ENCODE peak calls at places on chromosome 11, in seven cellular contexts. O is stimulated activated CD4-positive, alpha-beta T cell treated with anti-CD3 and anti-CD28 coated beads, Interleukin-4, amount 100 ng/mL, for 1 hour; I is HTR-8/SVneo; X is fibroblast of lung; R is anterior cingulate cortex; P is skeletal muscle cell; W is brain microvascular endothelial cell. D is an unnamed sample.

GRCh38 chr11:70078095-70078795 is at the start of gene ANO1:
- DNase-seq in O (no peak), I (no peak), X (no peak), R (no peak), P (no peak), W (no peak), D (no peak)

GRCh38 chr11:12163181-12163841 is 52.9 kb downstream of the MICAL2 start:
- DNase-seq in O (no peak), I (no peak), X (peak), R (no peak), P (no peak), W (peak), D (no peak)

GRCh38 chr11:14500181-14500651 is 605 bp upstream of the COPB1 start:
- DNase-seq in O (peak), I (peak), X (peak), R (peak), P (peak), W (peak), D (peak)

GRCh38 chr11:117019871-117020270 is 78.4 kb downstream of the SIK3 start:
- DNase-seq in O (no peak), I (no peak), X (no peak), R (no peak), P (no peak), W (no peak), D (no peak)

GRCh38 chr11:2748061-2748813 is 48.4 kb upstream of the KCNQ1OT1 start:
- DNase-seq in O (no peak), I (no peak), X (no peak), R (no peak), P (no peak), W (no peak), D (no peak)

GRCh38 chr11:130725417-130726233 is 190.7 kb downstream of the SNX19 start:
- DNase-seq in O (no peak), I (no peak), X (peak), R (no peak), P (no peak), W (no peak), D (no peak)

GRCh38 chr11:6233984-6234313 is 487 bp downstream of the FHIP1B start:
- DNase-seq in O (no peak), I (no peak), X (no peak), R (no peak), P (no peak), W (no peak), D (no peak)

GRCh38 chr11:120316880-120317688 is 8.0 kb upstream of the TLCD5 start:
- DNase-seq in O (no peak), I (no peak), X (peak), R (no peak), P (peak), W (no peak), D (peak)

GRCh38 chr11:87666730-87667129 is 508.5 kb downstream of the RAB38 start:
- DNase-seq in O (no peak), I (no peak), X (no peak), R (no peak), P (no peak), W (no peak), D (no peak)

GRCh38 chr11:76008474-76008873 is 193.5 kb downstream of the UVRAG start:
- DNase-seq in O (no peak), I (no peak), X (peak), R (no peak), P (peak), W (peak), D (no peak)

GRCh38 chr11:78649361-78650215 is 74.9 kb upstream of the NARS2 start:
- DNase-seq in O (no peak), I (no peak), X (no peak), R (peak), P (no peak), W (no peak), D (no peak)

GRCh38 chr11:18958221-18958910 is 19.2 kb upstream of the MRGPRX1 start:
- DNase-seq in O (no peak), I (no peak), X (no peak), R (no peak), P (no peak), W (no peak), D (no peak)